ENCODE peak calls at places on chromosomes 6 and 20, in four cellular contexts. J is AG09309, Z is coronary artery, N is foreskin fibroblast. R is an unnamed sample.

GRCh38 chr6:117440558-117441525 is 15.1 kb upstream of the ROS1 start:
- DNase-seq in J (peak; percentile 99), Z (no peak), N (peak; percentile 97), R (peak; percentile 100)

GRCh38 chr6:116016846-116017545 is 43.7 kb downstream of the FRK start:
- DNase-seq in J (no peak), N (no peak), Z (no peak), R (no peak)

GRCh38 chr6:25560851-25561250 is 91.2 kb upstream of the SCGN start:
- DNase-seq in N (no peak), Z (no peak), J (no peak), R (no peak)

GRCh38 chr20:52923123-52923543 is 49.0 kb upstream of the TSHZ2 start:
- DNase-seq in Z (no peak), J (peak; percentile 62), N (peak; percentile 24), R (peak; percentile 4)

GRCh38 chr6:165876568-165876967 is 213.5 kb upstream of the PDE10A start:
- DNase-seq in N (no peak), J (no peak), Z (peak; percentile 72), R (no peak)

GRCh38 chr6:157443066-157443800 is 62.2 kb downstream of the ZDHHC14 start:
- DNase-seq in J (peak; percentile 71), Z (no peak), N (peak; percentile 47), R (peak; percentile 63)

GRCh38 chr6:105326838-105327745 is 75.8 kb downstream of the PREP start:
- DNase-seq in J (no peak), Z (no peak), N (peak; percentile 66), R (peak; percentile 79)

GRCh38 chr6:13447949-13448724 is 39.3 kb downstream of the GFOD1 start:
- DNase-seq in Z (peak; percentile 66), J (no peak), N (no peak), R (no peak)

GRCh38 chr20:51386586-51386985 is 155.9 kb downstream of the NFATC2 start:
- DNase-seq in Z (no peak), J (no peak), N (no peak), R (no peak)

GRCh38 chr6:155154158-155154830 is 109.5 kb upstream of the CLDN20 start:
- DNase-seq in N (peak; percentile 89), Z (no peak), J (peak; percentile 73), R (peak; percentile 94)

GRCh38 chr6:79152269-79152737 is 74.2 kb upstream of the PHIP start:
- DNase-seq in J (no peak), Z (no peak), N (no peak), R (no peak)

GRCh38 chr20:48723308-48724264 is 104.2 kb downstream of the PREX1 start:
- DNase-seq in N (peak; percentile 40), J (no peak), Z (peak; percentile 96), R (no peak)

GRCh38 chr6:159044899-159045727 is at the start of gene TAGAP:
- DNase-seq in J (no peak), Z (no peak), N (peak; percentile 6), R (no peak)

GRCh38 chr6:80094017-80094416 is 12.5 kb upstream of the BCKDHB start:
- DNase-seq in N (peak; percentile 3), J (no peak), Z (no peak), R (peak; percentile 18)

GRCh38 chr20:7627734-7628663 is 312.3 kb downstream of the HAO1 start:
- DNase-seq in N (peak; percentile 65), Z (no peak), J (peak; percentile 2), R (no peak)

GRCh38 chr20:58692579-58693225 is at the start of gene NPEPL1:
- DNase-seq in Z (peak; percentile 70), J (no peak), N (peak; percentile 72), R (no peak)

GRCh38 chr6:128114164-128114563 is 213.3 kb upstream of the THEMIS start:
- DNase-seq in N (no peak), J (no peak), Z (no peak), R (no peak)

GRCh38 chr20:34076952-34077351 is 35.1 kb downstream of the EIF2S2 start:
- DNase-seq in Z (no peak), J (no peak), N (no peak), R (no peak)

GRCh38 chr20:34074101-34074760 is 37.8 kb downstream of the EIF2S2 start:
- DNase-seq in N (peak; percentile 27), Z (no peak), J (no peak), R (peak; percentile 17)

GRCh38 chr20:34072778-34073177 is 39.3 kb downstream of the EIF2S2 start:
- DNase-seq in J (no peak), N (no peak), Z (no peak), R (no peak)

GRCh38 chr20:34078540-34078939 is 33.5 kb downstream of the EIF2S2 start:
- DNase-seq in J (no peak), Z (no peak), N (no peak), R (no peak)

GRCh38 chr20:34075647-34076046 is 36.4 kb downstream of the EIF2S2 start:
- DNase-seq in N (no peak), Z (no peak), J (no peak), R (no peak)
- TF ChIP-seq CTCF in N (no peak), Z (no peak), J (peak; percentile 6), R (peak; percentile 52)

GRCh38 chr6:689223-689622 is 3.7 kb downstream of the EXOC2 start:
- DNase-seq in J (no peak), Z (no peak), N (no peak), R (no peak)

GRCh38 chr6:680666-681374 is 12.1 kb downstream of the EXOC2 start:
- DNase-seq in J (no peak), N (no peak), Z (no peak), R (no peak)

GRCh38 chr6:684831-685636 is 7.9 kb downstream of the EXOC2 start:
- DNase-seq in J (no peak), Z (no peak), N (peak; percentile 21), R (peak; percentile 10)

GRCh38 chr6:683742-684440 is 9.0 kb downstream of the EXOC2 start:
- DNase-seq in N (peak; percentile 43), Z (no peak), J (no peak), R (peak; percentile 30)

DNA sequence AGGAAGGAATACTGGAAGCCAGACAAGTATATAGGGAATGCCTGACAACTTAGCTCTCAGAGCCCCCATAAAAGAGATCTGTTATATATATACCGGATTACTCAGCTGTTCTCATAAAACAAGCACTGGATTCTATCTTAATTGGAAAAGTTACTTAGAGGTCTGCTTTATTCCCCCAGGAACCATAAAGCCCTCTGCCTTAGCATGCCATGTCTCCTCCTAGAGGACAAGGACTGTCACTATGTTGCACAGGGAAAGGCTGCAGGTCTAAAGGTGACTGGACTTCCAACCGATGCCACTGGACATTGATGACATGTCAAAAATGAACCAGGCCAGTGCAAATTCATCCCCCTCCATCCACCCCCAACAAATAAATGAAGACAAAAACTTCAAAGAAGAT is 6.4 kb downstream of the EXOC2 start:
- DNase-seq in N (no peak), J (no peak), Z (no peak), R (peak; percentile 4)
- TF ChIP-seq CTCF in N (peak; percentile 30), J (peak; percentile 36), Z (no peak), R (peak; percentile 54)

GRCh38 chr20:2713285-2713684 is 20.7 kb downstream of the EBF4 start:
- DNase-seq in J (no peak), N (no peak), Z (no peak), R (no peak)
- TF ChIP-seq CTCF in J (peak; percentile 19), N (peak; percentile 16), Z (no peak), R (peak; percentile 59)

GRCh38 chr6:72522735-72523141 is 99.1 kb upstream of the KCNQ5 start:
- DNase-seq in Z (no peak), N (no peak), J (no peak), R (no peak)
- TF ChIP-seq CTCF in Z (no peak), N (no peak), J (no peak), R (peak; percentile 21)

GRCh38 chr6:151176941-151177760 is 62.6 kb upstream of the AKAP12 start:
- DNase-seq in J (no peak), N (no peak), Z (no peak), R (no peak)
- TF ChIP-seq CTCF in J (no peak), N (no peak), Z (no peak), R (no peak)

GRCh38 chr6:97497713-97498331 is 214.8 kb upstream of the MMS22L start:
- DNase-seq in N (peak; percentile 38), Z (no peak), J (peak; percentile 34), R (peak; percentile 66)

GRCh38 chr6:97501875-97502274 is 218.9 kb upstream of the MMS22L start:
- DNase-seq in N (no peak), J (no peak), Z (no peak), R (no peak)
- TF ChIP-seq CTCF in N (no peak), J (no peak), Z (no peak), R (no peak)